ENCODE peak calls at places on chromosomes 3 and 15, in five cellular contexts. H, O, X, N and F are unnamed samples. For H3K9me3 and H3K4me1, the result is how much of the 10 kb centered on the place peaks cover.

GRCh38 chr3:159829056-159829995 is 159.3 kb upstream of the IL12A start:
- DNase-seq in H (no peak), O (no peak), X (peak), N (peak), F (no peak)

GRCh38 chr3:22263042-22263441 is 512.0 kb upstream of the ZNF385D start:
- DNase-seq in H (no peak), O (no peak), X (peak), N (no peak), F (no peak)

GRCh38 chr3:146390967-146391366 is 78.4 kb downstream of the PLSCR2 start:
- DNase-seq in H (no peak), O (no peak), X (peak), N (no peak), F (no peak)

GRCh38 chr3:148319161-148319915 is 378.4 kb upstream of the AGTR1 start:
- DNase-seq in H (no peak), O (no peak), X (peak), N (no peak), F (no peak)

GRCh38 chr3:9229886-9230285 is 19.6 kb downstream of the SRGAP3 start:
- DNase-seq in H (no peak), O (no peak), X (no peak), N (no peak), F (no peak)

GRCh38 chr3:52670621-52671521 is 14.8 kb downstream of the PBRM1 start:
- DNase-seq in H (no peak), O (no peak), X (peak), N (no peak), F (no peak)

GRCh38 chr3:121594850-121595249 is 1.7 kb downstream of the FBXO40 start:
- DNase-seq in H (no peak), O (no peak), X (no peak), N (no peak), F (no peak)

GRCh38 chr15:58066042-58066867 is 744 bp upstream of the ALDH1A2 start:
- DNase-seq in H (no peak), O (no peak), X (peak), N (peak), F (peak)

GRCh38 chr15:69071265-69071664 is 56.8 kb downstream of the NOX5 start:
- DNase-seq in H (no peak), O (no peak), X (no peak), N (no peak), F (no peak)

GRCh38 chr15:39154136-39154770 is 426.6 kb upstream of the THBS1 start:
- DNase-seq in H (no peak), O (no peak), X (no peak), N (no peak), F (no peak)

GRCh38 chr3:158570999-158571702 is at the start of gene MLF1:
- DNase-seq in H (peak), O (peak), X (peak), N (peak), F (peak)

GRCh38 chr15:52233405-52233804 is 42.2 kb upstream of the GNB5 start:
- DNase-seq in H (peak), O (no peak), X (no peak), N (no peak), F (no peak)

GRCh38 chr3:143731776-143732175 is 116.5 kb downstream of the SLC9A9 start:
- DNase-seq in H (no peak), O (no peak), X (no peak), N (no peak), F (no peak)

GRCh38 chr3:57706462-57706861 is 13.6 kb upstream of the DENND6A start:
- DNase-seq in H (no peak), O (no peak), X (peak), N (no peak), F (no peak)

GRCh38 chr3:32048487-32049174 is 57.8 kb upstream of the GPD1L start:
- DNase-seq in H (no peak), O (no peak), X (peak), N (no peak), F (no peak)

GRCh38 chr15:21260966-21261395 is 179.3 kb downstream of the POTEB3 start:
- DNase-seq in H (no peak), O (no peak), X (no peak), N (peak), F (peak)

GRCh38 chr15:68354268-68354667 is 76.7 kb downstream of the FEM1B start:
- DNase-seq in H (no peak), O (no peak), X (no peak), N (no peak), F (no peak)

GRCh38 chr15:90421527-90421926 is 33.5 kb downstream of the IQGAP1 start:
- DNase-seq in H (no peak), O (no peak), X (no peak), N (no peak), F (no peak)

GRCh38 chr3:34008191-34008590 is 209.8 kb downstream of the PDCD6IP start:
- DNase-seq in H (no peak), O (no peak), X (peak), N (peak), F (no peak)

GRCh38 chr15:68379759-68380290 is 52.1 kb downstream of the ITGA11 start:
- DNase-seq in H (no peak), O (peak), X (peak), N (no peak), F (no peak)

GRCh38 chr15:96285715-96286367 is 44.7 kb upstream of the NR2F2 start:
- DNase-seq in H (no peak), O (no peak), X (no peak), N (no peak), F (no peak)

GRCh38 chr3:39166932-39167532 is 13.6 kb upstream of the CSRNP1 start:
- DNase-seq in H (no peak), O (no peak), X (peak), N (peak), F (peak)

GRCh38 chr15:58240191-58240932 is 102.2 kb downstream of the AQP9 start:
- DNase-seq in H (no peak), O (no peak), X (no peak), N (no peak), F (no peak)

GRCh38 chr3:141368925-141369794 is 856 bp downstream of the ZBTB38 start:
- DNase-seq in H (no peak), O (no peak), X (peak), N (no peak), F (no peak)

GRCh38 chr15:80157215-80157614 is 4.4 kb downstream of the FAH start:
- DNase-seq in H (no peak), O (no peak), X (no peak), N (no peak), F (no peak)

DNA sequence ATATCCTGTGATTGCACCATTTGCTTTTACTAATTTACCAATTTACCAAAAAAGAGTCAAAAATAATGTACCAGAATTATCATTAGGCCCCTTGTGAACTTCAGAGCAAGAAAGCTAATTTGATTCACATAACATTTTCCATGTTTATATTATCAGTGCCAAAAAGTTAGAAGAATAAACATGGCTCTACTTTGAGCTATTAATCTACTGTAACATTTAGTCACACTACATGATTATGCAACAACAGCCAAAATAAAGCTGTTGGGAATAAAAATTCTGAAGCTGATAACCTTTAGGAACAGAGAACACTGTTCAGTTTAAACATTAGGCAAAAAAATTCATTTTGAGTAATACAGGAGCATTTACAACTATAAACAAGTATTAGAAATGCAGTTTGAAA is 63.6 kb downstream of the PROS1 start:
- DNase-seq in H (no peak), O (no peak), X (peak), N (no peak), F (no peak)
- H3K9me3 ChIP-seq in H (under half), O (under half), X (under half), N (under half), F (under half)

GRCh38 chr15:56227780-56228179 is 15.9 kb downstream of the RFX7 start:
- DNase-seq in H (no peak), O (no peak), X (no peak), N (no peak), F (no peak)
- H3K4me1 ChIP-seq in H (under half), O (under half), X (under half), N (under half), F (under half)

DNA sequence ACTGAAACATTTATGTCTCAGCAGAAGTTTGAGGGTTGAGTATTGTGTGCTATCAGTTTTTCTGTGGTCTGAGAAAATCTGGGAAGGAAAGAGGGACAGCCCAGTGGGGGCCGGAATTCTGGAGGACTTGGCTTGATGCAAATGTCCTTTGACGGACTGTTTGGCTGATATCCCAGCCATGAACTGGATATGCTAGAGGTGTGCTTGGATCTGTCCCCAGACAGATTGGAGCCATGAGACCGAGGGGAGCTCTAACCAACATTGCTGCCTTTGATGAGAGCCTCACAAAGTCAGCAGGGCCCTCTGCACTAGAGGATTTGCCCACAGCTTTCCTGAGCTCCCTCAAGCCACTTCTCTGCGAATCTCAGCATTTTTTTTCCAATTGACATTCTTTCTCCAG is 405.6 kb downstream of the NTRK3 start:
- DNase-seq in H (no peak), O (no peak), X (peak), N (no peak), F (no peak)
- H3K9me3 ChIP-seq in H (under half), O (under half), X (under half), N (under half), F (under half)

DNA sequence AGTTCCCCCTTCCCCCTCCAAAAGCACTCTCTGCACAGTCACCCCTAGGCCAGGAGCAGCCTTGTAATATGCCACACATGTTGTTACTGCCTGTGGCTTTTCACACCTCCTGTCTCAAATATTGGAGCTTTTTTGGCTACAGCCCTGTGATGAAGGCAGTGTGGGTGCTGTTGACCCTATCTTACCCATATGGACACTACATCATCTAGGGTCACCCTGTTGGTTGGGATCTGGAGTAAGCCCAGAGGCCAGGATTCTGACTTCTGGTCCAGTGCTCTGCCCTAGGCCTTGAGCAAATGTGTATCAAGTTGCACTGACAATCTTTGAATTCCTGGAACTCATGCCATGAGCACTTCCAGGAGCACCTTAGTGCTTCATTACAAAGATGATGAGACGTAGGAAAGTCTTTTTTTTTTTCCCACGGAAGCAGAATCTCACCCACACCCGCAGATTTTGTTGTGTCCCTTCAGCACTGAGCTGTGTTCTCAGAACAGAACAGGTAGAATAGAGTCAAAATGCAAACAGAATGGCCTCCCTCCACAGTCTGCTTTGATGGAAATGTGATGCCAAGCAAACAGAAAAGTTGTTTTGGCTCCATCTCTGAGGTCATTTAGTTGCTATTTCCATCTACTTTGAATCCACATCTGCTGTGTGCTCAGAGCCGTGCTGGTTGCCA is 49.6 kb downstream of the SMAD3 start:
- DNase-seq in H (no peak), O (no peak), X (no peak), N (no peak), F (no peak)
- H3K4me1 ChIP-seq in H (under half), O (half or more), X (under half), N (under half), F (under half)

DNA sequence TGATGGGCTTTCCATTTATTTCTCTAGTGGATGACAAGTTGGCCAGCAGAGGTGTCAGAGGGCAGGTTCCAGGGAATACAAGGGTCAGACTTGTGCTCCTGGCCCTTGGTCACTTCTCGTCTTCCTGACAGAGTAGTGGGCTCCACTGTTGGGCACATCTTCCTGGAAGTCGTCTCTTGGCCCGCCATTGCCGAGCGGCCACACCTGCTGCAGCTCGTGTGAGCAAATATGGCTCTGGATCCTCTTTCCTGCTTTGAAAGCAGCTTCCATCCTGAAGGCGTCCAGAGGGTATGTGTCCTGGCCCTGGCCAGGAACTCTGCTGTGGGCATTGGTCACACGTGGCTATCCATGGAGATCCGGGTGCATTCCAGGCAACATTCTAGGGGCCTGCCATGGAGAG is 100.2 kb downstream of the SNRPN start:
- DNase-seq in H (no peak), O (peak), X (no peak), N (no peak), F (no peak)
- H3K9me3 ChIP-seq in H (under half), O (half or more), X (under half), N (half or more), F (half or more)

GRCh38 chr15:56763496-56763895 is 30.2 kb upstream of the ZNF280D start:
- DNase-seq in H (no peak), O (no peak), X (peak), N (peak), F (no peak)
- H3K4me1 ChIP-seq in H (under half), O (half or more), X (under half), N (under half), F (under half)

DNA sequence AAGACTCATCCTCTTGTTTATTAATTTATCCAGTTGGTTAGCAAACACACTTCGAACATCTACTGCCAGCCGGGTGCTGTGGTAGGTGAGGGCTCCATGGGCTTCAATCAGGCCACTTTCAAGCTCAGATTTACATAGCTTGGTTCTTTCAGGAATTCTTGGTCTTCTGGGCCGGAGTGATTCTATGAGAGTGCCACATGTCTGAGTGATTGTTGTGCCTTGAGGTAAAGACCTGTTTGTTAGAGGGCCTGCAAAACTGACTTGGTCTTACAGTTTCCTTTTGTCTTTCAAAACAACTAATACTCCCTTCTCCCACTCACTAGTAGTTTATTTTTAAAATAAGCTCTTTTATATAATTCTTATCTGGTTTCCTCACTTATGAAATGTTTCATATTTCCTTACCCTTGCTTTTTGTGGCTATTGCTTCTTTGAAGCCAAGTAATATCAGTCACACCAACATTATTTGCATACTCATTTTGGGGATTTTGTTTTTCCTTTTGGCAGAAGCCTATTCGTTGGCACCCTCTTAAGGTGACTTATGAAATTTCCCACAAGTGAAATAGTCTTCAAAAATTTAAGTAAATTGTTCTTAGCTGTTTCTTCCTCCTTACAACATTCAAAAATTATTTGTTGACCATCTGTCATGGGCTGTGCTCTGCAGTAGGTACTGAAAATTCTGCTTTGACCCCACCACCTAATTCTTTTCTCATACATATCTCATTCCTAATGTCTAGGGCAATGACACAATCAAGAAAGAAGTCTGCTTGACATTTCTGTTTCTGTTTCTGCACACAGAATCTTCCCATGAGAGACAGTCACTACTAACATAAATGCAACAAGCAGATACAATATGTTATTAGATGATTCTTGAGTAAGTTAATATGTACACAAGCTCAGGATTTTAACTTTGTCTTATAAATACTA is 120.2 kb downstream of the LRRC28 start:
- DNase-seq in H (no peak), O (no peak), X (peak), N (no peak), F (no peak)
- H3K9me3 ChIP-seq in H (under half), O (under half), X (under half), N (under half), F (under half)